ENCODE peak calls at places on chromosomes 2 and 18, in four cellular contexts. T is heart left ventricle, G is right lobe of liver, S is ovary. P is an unnamed sample. For H3K4me1, the result is how much of the 10 kb centered on the place peaks cover.

GRCh38 chr18:58784601-58785137 is 80.0 kb upstream of the ZNF532 start:
- DNase-seq in T (no peak), S (peak), G (no peak), P (no peak)

GRCh38 chr18:22207022-22207758 is 37.8 kb downstream of the GATA6 start:
- DNase-seq in G (no peak), T (no peak), S (peak), P (no peak)

GRCh38 chr2:64923385-64923710 is 65.9 kb upstream of the SLC1A4 start:
- DNase-seq in G (no peak), T (no peak), S (no peak), P (no peak)

GRCh38 chr2:191428141-191428540 is 182.9 kb downstream of the MYO1B start:
- DNase-seq in G (no peak), T (no peak), S (no peak), P (no peak)

GRCh38 chr2:47226124-47227040 is 71.3 kb upstream of the STPG4 start:
- DNase-seq in G (no peak), S (no peak), T (no peak), P (no peak)

GRCh38 chr2:103921161-103921560 is 932.8 kb upstream of the POU3F3 start:
- DNase-seq in G (no peak), S (no peak), T (no peak), P (no peak)

GRCh38 chr2:16861154-16861929 is 195.7 kb upstream of the CYRIA start:
- DNase-seq in G (no peak), S (no peak), T (no peak), P (no peak)

GRCh38 chr18:41096504-41096903 is 858.5 kb upstream of the PIK3C3 start:
- DNase-seq in G (no peak), S (no peak), T (no peak), P (no peak)

GRCh38 chr2:149169653-149170052 is 131.2 kb downstream of the LYPD6B start:
- DNase-seq in G (no peak), S (no peak), T (no peak), P (no peak)

DNA sequence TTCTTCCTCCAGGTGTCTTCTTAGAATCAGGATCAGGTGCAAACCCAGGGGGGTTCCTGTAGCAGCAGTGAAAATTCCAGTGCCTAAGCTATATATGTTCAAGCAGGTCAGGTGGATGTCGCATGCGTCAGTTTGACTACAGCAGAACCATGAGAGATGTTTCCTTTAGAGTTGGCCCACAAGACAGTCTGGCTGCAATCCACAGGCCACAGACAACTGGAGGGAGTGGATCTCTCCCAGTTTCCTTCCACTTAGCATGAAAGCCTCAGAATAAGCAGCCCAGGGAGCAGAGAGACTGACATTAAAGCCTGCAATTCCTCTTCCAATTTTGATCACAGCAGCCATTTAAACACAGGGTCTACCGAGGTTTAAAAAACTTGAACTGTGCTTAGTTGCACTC is 1.1 kb upstream of the KCNE4 start:
- DNase-seq in G (no peak), T (no peak), S (no peak), P (no peak)
- H3K4me3 ChIP-seq in G (no peak), T (peak), S (no peak), P (no peak)

GRCh38 chr18:70496749-70497294 is 208.0 kb downstream of the SOCS6 start:
- DNase-seq in G (no peak), T (no peak), S (no peak), P (no peak)

GRCh38 chr18:70499218-70499691 is 210.4 kb downstream of the SOCS6 start:
- DNase-seq in G (no peak), T (no peak), S (no peak), P (no peak)

GRCh38 chr18:70503060-70503459 is 214.2 kb downstream of the SOCS6 start:
- DNase-seq in S (no peak), T (no peak), G (no peak), P (no peak)

GRCh38 chr18:70501358-70501757 is 212.5 kb downstream of the SOCS6 start:
- DNase-seq in G (no peak), T (no peak), S (no peak), P (no peak)

DNA sequence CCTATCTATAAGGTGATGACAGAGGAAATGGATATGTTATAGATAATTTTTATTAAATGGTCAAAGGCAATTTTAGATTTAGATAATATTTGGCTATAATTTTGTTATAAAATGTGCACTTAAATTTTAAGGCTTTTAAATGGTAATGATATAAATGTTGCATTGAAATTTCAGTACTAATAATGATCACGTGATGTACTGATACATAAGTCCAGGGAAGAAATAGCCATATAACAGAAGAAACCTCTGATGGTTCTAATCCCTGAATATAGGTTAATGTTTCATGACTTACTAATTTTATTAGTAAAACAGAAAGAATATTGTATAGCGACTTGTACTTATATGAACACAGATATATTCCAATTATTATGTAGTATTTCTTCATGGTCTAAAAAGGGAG is 211.9 kb downstream of the SOCS6 start:
- DNase-seq in S (no peak), T (no peak), G (no peak), P (no peak)
- H3K27ac ChIP-seq in S (no peak), T (no peak), G (no peak), P (no peak)

GRCh38 chr2:236786786-236787185 is 217.2 kb downstream of the ACKR3 start:
- DNase-seq in G (no peak), T (no peak), S (no peak), P (no peak)

GRCh38 chr2:236782938-236783337 is 213.3 kb downstream of the ACKR3 start:
- DNase-seq in G (no peak), T (no peak), S (no peak), P (no peak)

GRCh38 chr2:236787885-236788284 is 218.3 kb downstream of the ACKR3 start:
- DNase-seq in S (no peak), G (no peak), T (no peak), P (no peak)

GRCh38 chr2:236783417-236784020 is 213.9 kb downstream of the ACKR3 start:
- DNase-seq in G (no peak), S (no peak), T (no peak), P (no peak)

GRCh38 chr2:236785611-236786057 is 216.0 kb downstream of the ACKR3 start:
- DNase-seq in G (no peak), T (no peak), S (no peak), P (no peak)
- H3K4me1 ChIP-seq in G (under half), T (under half), S (under half), P (under half)

DNA sequence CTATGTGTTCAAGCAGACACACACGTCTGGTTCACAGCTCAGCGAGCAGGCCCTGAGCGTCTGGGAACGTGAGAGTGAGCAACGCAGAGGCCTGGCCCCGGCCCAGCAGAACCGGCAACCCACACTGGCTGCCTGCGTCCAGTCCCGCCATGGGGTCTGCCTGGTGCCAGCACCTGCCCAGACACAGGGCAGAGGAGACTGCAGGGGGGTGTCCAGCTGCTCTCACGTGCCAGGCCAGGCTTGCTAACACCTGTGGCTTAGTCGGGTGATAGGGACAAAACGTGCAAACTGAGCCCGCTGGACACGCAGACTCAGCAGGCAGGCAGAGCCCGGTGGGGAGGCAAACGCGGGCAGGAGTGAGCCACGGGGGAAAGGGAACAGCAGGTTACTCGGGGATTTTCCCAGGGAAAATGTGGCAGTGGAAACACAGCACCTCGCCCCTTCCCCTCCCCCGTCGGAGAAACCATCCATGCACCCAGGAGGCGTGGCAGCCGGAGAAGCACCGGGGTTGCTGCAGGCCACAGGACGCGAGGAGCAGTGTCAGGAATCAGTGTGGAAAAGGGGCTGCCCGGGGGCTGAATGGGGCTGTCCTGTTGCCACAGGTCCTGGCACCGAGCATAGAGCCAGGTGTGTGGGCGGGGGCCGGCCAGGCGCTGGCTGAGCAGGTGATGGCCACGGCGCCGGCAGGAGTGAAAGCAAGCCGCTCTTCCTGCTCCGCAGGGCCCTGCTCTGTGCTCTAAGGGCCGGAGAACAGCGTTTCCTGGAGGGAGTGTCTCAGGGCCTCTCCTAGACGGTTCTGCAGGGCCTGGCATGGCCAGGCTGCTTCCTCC is 154.7 kb downstream of the HDAC4 start:
- DNase-seq in T (no peak), S (no peak), G (peak), P (no peak)
- H3K4me3 ChIP-seq in T (no peak), S (no peak), G (no peak), P (no peak)

GRCh38 chr2:183998797-183999190 is 599.5 kb upstream of the ZNF804A start:
- DNase-seq in S (no peak), G (no peak), T (no peak), P (no peak)

GRCh38 chr2:183996825-183997823 is 601.2 kb upstream of the ZNF804A start:
- DNase-seq in T (no peak), G (no peak), S (no peak), P (no peak)

GRCh38 chr2:183995632-183996031 is 602.7 kb upstream of the ZNF804A start:
- DNase-seq in S (no peak), G (no peak), T (no peak), P (no peak)

GRCh38 chr2:183993052-183993451 is 605.3 kb upstream of the ZNF804A start:
- DNase-seq in T (no peak), G (no peak), S (no peak), P (no peak)

GRCh38 chr2:183998041-183998796 is 600.1 kb upstream of the ZNF804A start:
- DNase-seq in S (no peak), T (no peak), G (no peak), P (no peak)
- H3K27ac ChIP-seq in S (no peak), T (no peak), G (no peak), P (no peak)

DNA sequence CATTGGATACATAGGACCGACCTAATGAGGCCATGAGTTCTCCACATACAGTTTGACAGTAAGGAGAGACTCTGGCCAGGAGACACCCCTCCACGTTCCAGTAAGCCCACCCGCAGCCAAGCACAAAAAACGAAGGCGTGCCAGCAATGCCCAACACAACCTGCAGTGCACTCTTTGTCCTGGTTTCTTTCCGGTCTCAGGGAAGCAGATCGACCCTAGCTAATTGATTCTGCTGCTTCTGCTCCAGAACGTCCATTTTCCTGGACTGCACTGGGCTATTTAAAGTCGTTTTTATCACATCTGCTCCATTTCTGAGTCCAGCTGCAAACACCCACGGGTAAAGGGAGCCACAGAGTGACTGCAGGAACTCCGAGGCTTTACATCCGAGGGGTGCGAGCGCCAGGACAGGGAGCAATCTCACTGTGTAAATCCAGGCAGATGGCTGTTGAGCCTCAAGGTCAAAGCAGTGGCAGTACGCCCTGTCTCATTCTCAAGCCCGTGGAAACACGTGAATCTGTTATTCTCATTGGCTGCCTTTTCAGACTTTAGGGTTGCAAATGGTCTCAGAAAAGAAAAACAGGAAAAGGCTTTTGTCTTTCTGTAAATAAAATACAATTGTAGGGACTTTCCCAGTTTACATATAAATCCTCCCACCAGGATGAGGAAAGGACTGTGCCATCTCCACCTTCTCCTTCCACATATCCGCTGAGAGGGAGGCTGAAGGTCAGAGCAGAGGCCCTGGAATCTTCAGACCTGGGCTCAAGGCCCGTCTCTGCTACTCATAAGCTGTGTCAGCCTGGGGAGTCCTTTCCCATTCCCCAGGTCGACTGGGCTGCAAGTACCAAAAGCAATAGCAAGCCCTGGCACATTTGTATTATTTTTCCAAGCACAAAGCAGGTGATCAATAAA is 40.7 kb downstream of the TMEM163 start:
- DNase-seq in T (no peak), S (peak), G (no peak), P (no peak)
- H3K4me1 ChIP-seq in T (under half), S (under half), G (under half), P (under half)

GRCh38 chr18:13375302-13376255 is 157.0 kb downstream of the LDLRAD4 start:
- DNase-seq in T (peak), G (no peak), S (peak), P (peak)
- H3K4me3 ChIP-seq in T (no peak), G (no peak), S (no peak), P (peak)

P was measured in CD8-positive, alpha-beta memory T cell.